ENCODE peak calls at places on chromosomes 13 and 19, in nine cellular contexts. A is IMR-90; Z is activated CD4-positive, alpha-beta memory T cell treated with anti-CD3 and anti-CD28 coated beads, Interleukin-2, amount 10 ng/mL, durations not matched to agents 7 days and 5 days; L is brain microvascular endothelial cell; C is A172; J is WTC11; S is lung microvascular endothelial cell; M is GM12865; H is activated CD4-positive, alpha-beta T cell treated with anti-CD3 and anti-CD28 coated beads, Interleukin-2, amount 10 ng/mL, durations not matched to agents 7 days and 5 days. D is an unnamed sample.

GRCh38 chr13:51728972-51729371 is 75.0 kb downstream of the DHRS12 start:
- DNase-seq in A (peak), Z (no peak), L (peak), C (no peak), J (no peak), S (no peak), M (no peak), H (no peak), D (no peak)

GRCh38 chr13:40345654-40346372 is 320.6 kb downstream of the FOXO1 start:
- DNase-seq in A (no peak), Z (no peak), L (no peak), C (no peak), J (peak), S (peak), M (no peak), H (no peak), D (no peak)

GRCh38 chr19:48487944-48488343 is 18.8 kb downstream of the CYTH2 start:
- DNase-seq in A (peak), Z (no peak), L (no peak), C (peak), J (no peak), S (peak), M (no peak), H (no peak), D (peak)

GRCh38 chr13:99313473-99313872 is 6.3 kb upstream of the GPR183 start:
- DNase-seq in A (no peak), Z (no peak), L (no peak), C (no peak), J (no peak), S (peak), M (no peak), H (no peak), D (no peak)

GRCh38 chr19:12833747-12834417 is 497 bp downstream of the RTBDN start:
- DNase-seq in A (no peak), Z (peak), L (no peak), C (no peak), J (peak), S (no peak), M (peak), H (peak), D (peak)

GRCh38 chr13:102561933-102562332 is 34.9 kb upstream of the TPP2 start:
- DNase-seq in A (no peak), Z (no peak), L (no peak), C (no peak), J (no peak), S (no peak), M (no peak), H (no peak), D (no peak)

GRCh38 chr19:35639863-35640262 is 1.7 kb upstream of the ETV2 start:
- DNase-seq in A (no peak), Z (no peak), L (no peak), C (no peak), J (no peak), S (no peak), M (no peak), H (no peak), D (no peak)

GRCh38 chr19:8220481-8220880 is 11.3 kb downstream of the CERS4 start:
- DNase-seq in A (no peak), Z (no peak), L (no peak), C (no peak), J (no peak), S (no peak), M (no peak), H (no peak), D (peak)

GRCh38 chr19:29810504-29810871 is 1.3 kb upstream of the CCNE1 start:
- DNase-seq in A (peak), Z (no peak), L (peak), C (peak), J (no peak), S (no peak), M (peak), H (no peak), D (peak)

GRCh38 chr19:4016903-4017638 is 9.5 kb downstream of the PIAS4 start:
- DNase-seq in A (no peak), Z (no peak), L (no peak), C (no peak), J (no peak), S (no peak), M (no peak), H (no peak), D (no peak)

GRCh38 chr13:97141564-97142005 is 80.5 kb upstream of the MBNL2 start:
- DNase-seq in A (peak), Z (no peak), L (peak), C (peak), J (peak), S (peak), M (peak), H (no peak), D (peak)

GRCh38 chr19:16051254-16052025 is 24.9 kb upstream of the TPM4 start:
- DNase-seq in A (no peak), Z (peak), L (no peak), C (no peak), J (no peak), S (peak), M (peak), H (peak), D (peak)

GRCh38 chr13:81275666-81276258 is 934.8 kb upstream of the SPRY2 start:
- DNase-seq in A (no peak), Z (no peak), L (no peak), C (no peak), J (peak), S (no peak), M (no peak), H (no peak), D (no peak)

GRCh38 chr19:56839665-56840451 is 668 bp downstream of the PEG3 start:
- DNase-seq in A (no peak), Z (no peak), L (peak), C (no peak), J (no peak), S (no peak), M (no peak), H (no peak), D (peak)

D was measured in G401.